ENCODE peak calls at places on chromosomes 1 and 21, in six cellular contexts. M, I, T, E, S and C are unnamed samples.

GRCh38 chr1:203479646-203480045 is 4.0 kb downstream of the PRELP start:
- DNase-seq in M (no peak), I (no peak), T (peak), E (no peak), S (no peak), C (no peak)

GRCh38 chr1:101996830-101997485 is at the start of gene OLFM3:
- DNase-seq in M (peak), I (no peak), T (no peak), E (no peak), S (peak), C (peak)

GRCh38 chr1:230833511-230833910 is 34.8 kb downstream of the C1orf198 start:
- DNase-seq in M (no peak), I (no peak), T (no peak), E (no peak), S (no peak), C (no peak)

GRCh38 chr1:247614625-247615024 is 9.2 kb downstream of the OR2G3 start:
- DNase-seq in M (no peak), I (no peak), T (no peak), E (no peak), S (no peak), C (no peak)

GRCh38 chr1:43938892-43939587 is 5.4 kb downstream of the ARTN start:
- DNase-seq in M (no peak), I (no peak), T (no peak), E (no peak), S (no peak), C (no peak)

GRCh38 chr1:201741763-201742342 is 87.1 kb upstream of the IPO9 start:
- DNase-seq in M (no peak), I (no peak), T (peak), E (no peak), S (no peak), C (no peak)

GRCh38 chr1:229716692-229717091 is 90.6 kb downstream of the URB2 start:
- DNase-seq in M (no peak), I (no peak), T (no peak), E (no peak), S (no peak), C (no peak)

GRCh38 chr1:147641695-147642592 is 28.4 kb downstream of the ACP6 start:
- DNase-seq in M (peak), I (peak), T (peak), E (peak), S (peak), C (peak)

GRCh38 chr1:239616686-239617085 is 230.3 kb downstream of the CHRM3 start:
- DNase-seq in M (no peak), I (no peak), T (no peak), E (no peak), S (no peak), C (no peak)

GRCh38 chr1:181503130-181503810 is 20.0 kb downstream of the CACNA1E start:
- DNase-seq in M (no peak), I (no peak), T (peak), E (no peak), S (no peak), C (no peak)

GRCh38 chr21:42262826-42263225 is 43.9 kb downstream of the ABCG1 start:
- DNase-seq in M (peak), I (no peak), T (peak), E (peak), S (no peak), C (no peak)

GRCh38 chr1:21639594-21640041 is 29.5 kb downstream of the RAP1GAP start:
- DNase-seq in M (no peak), I (no peak), T (no peak), E (peak), S (no peak), C (no peak)

GRCh38 chr1:30798389-30798951 is 40.9 kb upstream of the LAPTM5 start:
- DNase-seq in M (peak), I (no peak), T (no peak), E (no peak), S (no peak), C (no peak)

GRCh38 chr1:202642619-202643291 is 67.5 kb downstream of the SYT2 start:
- DNase-seq in M (peak), I (no peak), T (no peak), E (no peak), S (peak), C (peak)

GRCh38 chr1:222095606-222096475 is 354.0 kb upstream of the DUSP10 start:
- DNase-seq in M (peak), I (peak), T (no peak), E (peak), S (peak), C (peak)

GRCh38 chr1:3520419-3521378 is 66.2 kb downstream of the ARHGEF16 start:
- DNase-seq in M (no peak), I (no peak), T (no peak), E (no peak), S (no peak), C (no peak)

GRCh38 chr1:63645301-63645700 is 52.1 kb downstream of the PGM1 start:
- DNase-seq in M (no peak), I (no peak), T (no peak), E (no peak), S (no peak), C (no peak)

GRCh38 chr1:35568975-35569395 is 4.1 kb upstream of the TFAP2E start:
- DNase-seq in M (peak), I (peak), T (peak), E (peak), S (peak), C (peak)

GRCh38 chr21:45969921-45970673 is 11.5 kb upstream of the COL6A1 start:
- DNase-seq in M (no peak), I (no peak), T (no peak), E (no peak), S (no peak), C (no peak)

GRCh38 chr21:41715649-41716321 is 51.1 kb downstream of the RIPK4 start:
- DNase-seq in M (no peak), I (no peak), T (no peak), E (no peak), S (no peak), C (no peak)

GRCh38 chr1:167165948-167166702 is 54.6 kb upstream of the POU2F1 start:
- DNase-seq in M (no peak), I (no peak), T (peak), E (no peak), S (peak), C (no peak)

GRCh38 chr21:45989355-45990048 is 7.9 kb downstream of the COL6A1 start:
- DNase-seq in M (no peak), I (no peak), T (no peak), E (no peak), S (no peak), C (no peak)

GRCh38 chr1:153742411-153743142 is 14.7 kb downstream of the INTS3 start:
- DNase-seq in M (no peak), I (no peak), T (peak), E (peak), S (no peak), C (peak)

GRCh38 chr21:36630485-36631206 is 68.3 kb upstream of the SIM2 start:
- DNase-seq in M (peak), I (peak), T (peak), E (peak), S (peak), C (peak)

GRCh38 chr1:6692956-6693355 is 8.7 kb downstream of the DNAJC11 start:
- DNase-seq in M (no peak), I (no peak), T (no peak), E (no peak), S (no peak), C (no peak)

GRCh38 chr1:233490488-233490887 is 123.4 kb upstream of the KCNK1 start:
- DNase-seq in M (no peak), I (no peak), T (no peak), E (no peak), S (no peak), C (no peak)

GRCh38 chr1:8293141-8293540 is 24.8 kb upstream of the SLC45A1 start:
- DNase-seq in M (no peak), I (no peak), T (no peak), E (no peak), S (no peak), C (no peak)

GRCh38 chr21:15617968-15618367 is 111.8 kb upstream of the USP25 start:
- DNase-seq in M (peak), I (no peak), T (peak), E (peak), S (peak), C (no peak)

GRCh38 chr21:38913120-38913975 is 107.6 kb downstream of the ETS2 start:
- DNase-seq in M (peak), I (no peak), T (no peak), E (peak), S (peak), C (no peak)

GRCh38 chr1:183180213-183180612 is 5.9 kb upstream of the LAMC2 start:
- DNase-seq in M (peak), I (no peak), T (peak), E (peak), S (no peak), C (no peak)

GRCh38 chr1:6512245-6512907 is 20.9 kb upstream of the PLEKHG5 start:
- DNase-seq in M (no peak), I (no peak), T (no peak), E (no peak), S (no peak), C (no peak)

GRCh38 chr1:54546651-54547348 is 1.2 kb upstream of the ACOT11 start:
- DNase-seq in M (no peak), I (no peak), T (no peak), E (no peak), S (no peak), C (peak)

GRCh38 chr1:147815503-147815902 is 55.1 kb upstream of the GJA5 start:
- DNase-seq in M (no peak), I (no peak), T (no peak), E (no peak), S (no peak), C (no peak)

GRCh38 chr1:63621698-63622097 is 28.5 kb downstream of the PGM1 start:
- DNase-seq in M (no peak), I (no peak), T (peak), E (peak), S (no peak), C (no peak)

GRCh38 chr1:199243423-199244061 is 604.7 kb downstream of the PTPRC start:
- DNase-seq in M (peak), I (peak), T (peak), E (peak), S (peak), C (peak)
- TF ChIP-seq CTCF in M (peak), I (peak), T (peak), E (peak), S (peak), C (peak)

GRCh38 chr1:66243548-66244130 is 290.3 kb upstream of the SGIP1 start:
- DNase-seq in M (no peak), I (no peak), T (no peak), E (peak), S (no peak), C (no peak)
- TF ChIP-seq CTCF in M (no peak), I (no peak), T (no peak), E (no peak), S (no peak), C (no peak)

GRCh38 chr1:45750298-45751038 is at the start of gene IPP:
- DNase-seq in M (peak), I (peak), T (peak), E (peak), S (peak), C (peak)
- TF ChIP-seq CTCF in M (no peak), I (peak), T (peak), E (peak), S (no peak), C (peak)

DNA sequence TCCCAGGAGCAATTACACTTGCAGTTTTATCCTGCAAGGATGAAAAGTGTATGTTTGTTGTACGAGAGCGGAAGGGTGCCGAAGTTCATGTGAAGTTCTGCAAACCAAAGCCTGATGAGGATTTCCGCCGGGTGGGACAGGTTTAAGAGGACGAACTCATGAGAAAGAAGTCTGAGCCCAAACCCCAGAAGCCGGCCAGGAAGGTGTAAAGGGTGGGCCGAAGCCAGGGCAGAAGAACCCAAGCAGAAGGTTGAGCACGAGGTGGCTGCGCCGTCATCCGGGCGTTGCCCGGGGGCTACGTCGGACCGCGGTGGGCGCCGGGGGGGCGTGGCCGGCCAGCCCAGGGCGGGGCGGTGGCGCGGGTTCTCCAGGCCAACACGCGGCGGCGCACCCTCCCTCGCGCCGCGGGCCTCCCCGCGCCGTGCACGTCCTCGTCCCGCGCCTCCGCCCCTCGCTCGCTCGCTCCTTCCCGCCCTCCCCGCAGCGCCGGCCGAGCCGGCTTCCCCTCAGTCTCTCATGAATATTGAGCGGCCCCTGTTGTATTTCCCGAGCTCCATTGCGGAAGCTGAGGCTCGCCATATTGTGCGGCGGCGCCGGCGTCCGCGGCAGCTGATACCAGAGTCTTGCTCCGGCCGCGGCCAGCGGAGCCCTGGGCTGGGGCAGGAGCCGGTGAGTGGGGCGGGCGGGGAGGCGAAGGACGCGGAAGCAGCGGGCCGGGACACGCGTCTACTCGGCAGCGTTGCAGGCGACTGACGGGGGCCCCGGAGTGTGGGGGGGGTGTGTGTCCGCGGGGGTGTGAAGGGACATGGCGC is at the start of gene RNF2:
- DNase-seq in M (peak), I (peak), T (peak), E (peak), S (peak), C (peak)
- TF ChIP-seq CTCF in M (no peak), I (peak), T (no peak), E (no peak), S (no peak), C (no peak)

DNA sequence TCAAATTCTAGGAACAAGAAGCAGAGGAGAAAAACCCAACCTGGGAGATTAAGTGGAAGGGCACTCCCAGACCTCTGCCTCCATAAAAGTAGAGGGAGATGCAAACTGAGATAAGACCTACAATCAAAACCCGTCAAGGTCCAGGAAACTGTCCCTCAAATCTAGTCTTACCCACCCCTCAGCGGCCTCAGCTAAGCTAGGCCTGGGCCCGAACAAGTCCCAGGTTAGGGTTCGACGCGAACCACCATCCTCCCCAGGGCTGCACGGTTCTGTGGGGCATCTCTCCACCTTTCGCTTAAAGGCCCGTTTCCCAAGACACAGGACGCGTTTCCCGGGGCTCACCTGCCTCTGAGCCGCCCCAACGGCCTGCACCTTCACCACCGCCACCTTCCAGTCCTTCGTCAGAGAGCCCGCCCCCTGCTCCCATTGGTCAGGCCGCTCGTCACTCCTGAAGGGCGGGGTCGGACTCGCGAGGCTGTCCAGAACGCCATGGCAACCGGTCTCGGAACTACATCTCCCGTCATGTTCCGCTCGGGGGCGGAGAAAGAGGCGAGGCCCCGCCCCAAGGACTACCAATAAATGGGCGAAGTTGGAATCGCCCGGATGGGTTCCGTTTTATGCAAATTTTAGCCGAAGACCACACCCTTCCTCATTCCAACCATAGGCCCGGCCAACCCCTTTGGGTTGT is at the start of gene CRYZL1:
- DNase-seq in M (peak), I (peak), T (peak), E (peak), S (peak), C (peak)
- TF ChIP-seq CTCF in M (no peak), I (no peak), T (no peak), E (no peak), S (no peak), C (peak)

GRCh38 chr1:32240140-32240951 is 6.7 kb upstream of the FAM167B start:
- DNase-seq in M (peak), I (peak), T (peak), E (peak), S (peak), C (no peak)
- TF ChIP-seq CTCF in M (peak), I (peak), T (peak), E (peak), S (peak), C (no peak)

GRCh38 chr1:190579517-190580193 is 102.0 kb upstream of the BRINP3 start:
- DNase-seq in M (no peak), I (no peak), T (no peak), E (no peak), S (no peak), C (no peak)
- TF ChIP-seq CTCF in M (no peak), I (no peak), T (no peak), E (no peak), S (no peak), C (no peak)

GRCh38 chr1:1538989-1539309 is 1.5 kb downstream of the TMEM240 start:
- DNase-seq in M (no peak), I (no peak), T (no peak), E (no peak), S (no peak), C (no peak)

GRCh38 chr1:1536938-1537546 is 3.4 kb downstream of the TMEM240 start:
- DNase-seq in M (no peak), I (no peak), T (no peak), E (no peak), S (no peak), C (no peak)

GRCh38 chr1:1537626-1538250 is 2.7 kb downstream of the TMEM240 start:
- DNase-seq in M (no peak), I (no peak), T (no peak), E (no peak), S (no peak), C (no peak)

GRCh38 chr1:1539310-1540014 is 962 bp downstream of the TMEM240 start:
- DNase-seq in M (peak), I (no peak), T (peak), E (peak), S (peak), C (no peak)

DNA sequence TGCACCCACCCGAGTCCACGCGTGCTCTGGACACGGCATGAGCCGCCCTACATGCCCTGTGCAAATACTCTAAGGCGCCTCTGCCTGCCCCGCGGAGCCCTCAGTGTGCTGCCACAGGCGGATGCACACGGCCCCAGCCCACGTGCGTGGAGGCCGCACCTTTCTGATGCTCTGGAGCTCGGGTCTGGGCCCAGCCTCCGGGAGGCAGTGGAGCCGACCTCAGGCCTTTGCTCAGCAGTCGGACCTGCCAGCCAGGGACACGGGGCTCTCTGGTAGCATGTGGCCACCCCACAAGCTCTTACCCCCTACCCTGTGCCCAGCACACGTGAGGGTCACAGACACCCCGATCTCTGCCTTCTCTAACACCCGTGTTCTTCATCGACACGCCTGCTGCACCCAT is 2.1 kb downstream of the TMEM240 start:
- DNase-seq in M (no peak), I (no peak), T (no peak), E (no peak), S (no peak), C (no peak)
- TF ChIP-seq CTCF in M (no peak), I (no peak), T (no peak), E (no peak), S (no peak), C (no peak)

GRCh38 chr1:108767708-108768107 is 21.2 kb downstream of the STXBP3 start:
- DNase-seq in M (no peak), I (no peak), T (no peak), E (no peak), S (no peak), C (no peak)
- TF ChIP-seq CTCF in M (no peak), I (no peak), T (no peak), E (no peak), S (no peak), C (no peak)